ENCODE peak calls at places on chromosomes 3 and 15, in four cellular contexts. C is neural progenitor cell, T is A549, L is neuronal stem cell. A is an unnamed sample.

GRCh38 chr3:13317596-13318320 is 102.4 kb downstream of the NUP210 start:
- DNase-seq in L (no peak), C (no peak), T (no peak), A (no peak)

GRCh38 chr3:111749171-111750170 is 109.6 kb upstream of the PHLDB2 start:
- DNase-seq in T (no peak), L (no peak), C (no peak), A (no peak)

GRCh38 chr3:10474439-10474723 is 31.0 kb downstream of the ATP2B2 start:
- DNase-seq in T (no peak), C (no peak), L (no peak), A (no peak)

GRCh38 chr3:119733812-119734211 is 31.0 kb downstream of the CFAP91 start:
- DNase-seq in L (no peak), C (no peak), T (no peak), A (no peak)

GRCh38 chr15:91456251-91456718 is 356.2 kb downstream of the SV2B start:
- DNase-seq in C (no peak), L (no peak), T (peak; percentile 70), A (no peak)

GRCh38 chr15:99180287-99180962 is 69.0 kb downstream of the TTC23 start:
- DNase-seq in L (no peak), T (no peak), C (no peak), A (no peak)

GRCh38 chr3:115330406-115330805 is 183.3 kb upstream of the ZBTB20 start:
- DNase-seq in C (no peak), L (no peak), T (peak; percentile 5), A (no peak)

GRCh38 chr15:88274534-88275460 is 18.3 kb upstream of the NTRK3 start:
- DNase-seq in T (peak; percentile 69), C (peak; percentile 81), L (peak; percentile 76), A (peak; percentile 77)

GRCh38 chr3:127684871-127685707 is 12.3 kb downstream of the ABTB1 start:
- DNase-seq in T (no peak), L (no peak), C (no peak), A (no peak)

GRCh38 chr3:106714400-106714799 is 662.8 kb upstream of the CCDC54 start:
- DNase-seq in T (no peak), C (no peak), L (no peak), A (peak; percentile 10)

GRCh38 chr15:33107950-33108349 is 86.6 kb downstream of the FMN1 start:
- DNase-seq in L (no peak), C (no peak), T (no peak), A (no peak)

GRCh38 chr15:89068325-89068784 is 19.9 kb upstream of the ABHD2 start:
- DNase-seq in C (no peak), T (peak; percentile 46), L (no peak), A (no peak)

GRCh38 chr3:73681610-73682009 is 56.9 kb upstream of the PDZRN3 start:
- DNase-seq in L (no peak), T (no peak), C (no peak), A (no peak)

GRCh38 chr3:159882784-159883779 is 105.6 kb upstream of the IL12A start:
- DNase-seq in L (no peak), T (no peak), C (peak; percentile 34), A (no peak)
- H3K4me2 ChIP-seq in L (no peak overlapping the region), T (no peak overlapping the region), C (peak overlapping the region; percentile 3), A (peak overlapping the region; percentile 34)

GRCh38 chr15:74788716-74789151 is 6.9 kb downstream of the CSK start:
- DNase-seq in T (no peak), L (no peak), C (peak; percentile 21), A (no peak)

GRCh38 chr15:74787251-74788041 is 5.6 kb downstream of the CSK start:
- DNase-seq in C (peak; percentile 80), L (no peak), T (peak; percentile 82), A (peak; percentile 70)

GRCh38 chr15:74786659-74787165 is 4.8 kb downstream of the CSK start:
- DNase-seq in L (no peak), T (no peak), C (no peak), A (no peak)

GRCh38 chr15:74789171-74789627 is 7.3 kb downstream of the CSK start:
- DNase-seq in T (no peak), C (no peak), L (no peak), A (peak; percentile 47)

DNA sequence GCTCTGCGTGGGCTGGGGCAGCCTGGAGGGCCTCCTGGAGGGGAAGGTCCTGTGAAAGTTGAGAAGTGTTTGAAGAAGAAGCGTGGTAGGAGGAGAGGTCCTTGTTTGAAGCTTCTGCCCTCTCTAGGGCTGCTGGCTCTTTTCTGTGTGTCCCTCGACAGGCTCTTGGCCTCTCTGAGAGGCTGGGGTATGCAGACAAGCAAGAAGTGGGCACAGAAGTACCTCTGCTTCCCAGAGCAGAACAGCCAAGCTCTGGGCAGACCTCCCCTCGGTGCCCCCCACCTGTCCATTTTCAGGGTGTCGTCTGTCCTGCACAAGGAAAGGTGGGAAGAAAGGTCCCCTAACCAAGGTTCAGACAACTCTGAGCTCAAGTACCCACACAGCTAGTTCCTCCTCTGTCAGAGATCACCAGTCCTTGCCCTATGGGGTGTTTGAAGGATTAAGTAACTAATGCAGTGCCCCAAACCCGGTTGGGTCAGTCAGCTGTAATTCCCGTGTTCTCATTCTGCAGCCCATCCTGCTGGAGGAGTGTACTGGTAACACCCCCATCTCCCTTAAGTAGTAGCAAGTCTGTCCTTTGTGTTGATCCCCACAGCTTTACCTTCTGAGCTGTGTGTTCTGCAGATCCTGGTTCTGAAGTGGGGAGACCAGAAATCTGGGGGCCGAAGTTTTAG is 6.3 kb downstream of the CSK start:
- DNase-seq in T (no peak), C (no peak), L (no peak), A (no peak)
- H3K4me2 ChIP-seq in T (no peak overlapping the region), C (no peak overlapping the region), L (no peak overlapping the region), A (no peak overlapping the region)

DNA sequence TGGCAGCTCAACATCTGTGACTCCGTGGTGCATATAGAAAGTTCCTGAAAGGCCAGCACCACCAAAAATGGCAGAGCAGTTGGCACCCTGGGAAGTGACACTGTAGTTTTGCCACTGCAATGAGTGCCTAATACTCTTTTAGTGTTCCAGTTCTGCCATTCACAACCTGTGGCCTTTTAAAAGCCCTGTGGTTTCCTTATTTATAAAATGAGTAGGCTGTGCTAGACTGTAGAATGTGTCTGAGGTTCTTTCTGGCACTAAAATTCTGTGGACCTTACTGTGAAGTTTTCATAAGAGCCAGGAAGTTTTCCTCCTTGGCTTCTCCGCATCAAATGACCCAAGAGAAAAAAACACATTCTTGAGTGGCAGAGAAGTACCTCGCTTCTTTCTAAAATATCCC is 74.1 kb downstream of the MME start:
- DNase-seq in C (no peak), L (no peak), T (no peak), A (no peak)
- H3K4me2 ChIP-seq in C (no peak overlapping the region), L (no peak overlapping the region), T (no peak overlapping the region), A (no peak overlapping the region)

DNA sequence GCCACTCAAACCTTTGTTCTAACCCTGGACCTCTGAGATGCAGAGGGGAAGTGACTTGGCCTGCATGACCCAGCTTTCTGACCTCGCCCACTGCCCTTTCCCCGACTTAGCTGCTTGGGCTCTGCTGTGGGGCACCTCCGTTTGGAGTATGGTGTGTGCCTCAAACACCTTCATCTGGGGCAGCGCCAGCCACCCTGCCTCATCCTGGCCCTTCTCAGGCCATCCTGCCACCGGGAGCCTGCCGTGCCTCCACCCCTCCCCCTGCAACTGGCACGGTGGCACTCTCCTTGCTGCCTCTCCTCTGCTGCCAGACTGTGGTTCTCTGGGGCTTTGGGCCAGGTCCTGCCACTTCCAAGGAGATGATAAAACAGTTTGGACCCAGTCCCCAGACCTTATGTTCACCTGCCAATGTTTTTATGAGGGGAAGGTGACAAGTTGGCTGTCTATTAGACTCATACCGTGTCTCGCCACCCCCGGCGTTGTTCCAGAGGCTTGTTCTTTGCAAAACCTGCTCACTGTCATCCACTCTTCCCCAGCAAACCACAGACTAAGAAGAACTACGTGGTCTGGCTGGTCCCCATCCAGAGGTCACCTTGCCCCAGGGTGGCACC is 32.2 kb downstream of the SLC6A6 start:
- DNase-seq in T (no peak), L (no peak), C (no peak), A (no peak)
- H3K4me2 ChIP-seq in T (peak overlapping the region; percentile 46), L (no peak overlapping the region), C (no peak overlapping the region), A (no peak overlapping the region)

GRCh38 chr3:134105876-134106556 is 76.3 kb upstream of the SLCO2A1 start:
- DNase-seq in C (no peak), T (no peak), L (no peak), A (no peak)

GRCh38 chr3:134114726-134115125 is 85.0 kb upstream of the SLCO2A1 start:
- DNase-seq in L (no peak), T (no peak), C (no peak), A (no peak)

GRCh38 chr3:134106580-134106979 is 76.9 kb upstream of the SLCO2A1 start:
- DNase-seq in C (no peak), T (no peak), L (no peak), A (no peak)

DNA sequence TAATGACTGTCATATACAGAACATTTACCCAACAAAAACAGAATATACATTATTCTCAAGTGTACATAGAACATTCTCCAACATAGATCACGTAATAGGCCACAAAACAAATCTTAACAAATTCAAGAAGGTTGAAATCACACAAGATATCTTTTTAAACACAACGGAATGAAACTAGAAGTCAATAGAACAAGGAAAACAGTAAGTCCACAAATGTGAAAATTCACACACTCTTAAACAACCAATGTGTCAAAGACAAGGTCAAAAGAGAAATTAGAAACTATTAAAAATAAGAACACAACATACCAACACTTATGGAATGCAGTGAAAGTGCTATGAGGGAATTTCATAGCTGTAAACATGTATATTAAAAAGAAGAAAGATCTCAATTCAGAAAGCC is 81.2 kb upstream of the SLCO2A1 start:
- DNase-seq in L (no peak), T (no peak), C (no peak), A (no peak)
- H3K4me2 ChIP-seq in L (no peak overlapping the region), T (no peak overlapping the region), C (no peak overlapping the region), A (no peak overlapping the region)

GRCh38 chr3:126517986-126518778 is 609 bp upstream of the UROC1 start:
- DNase-seq in L (no peak), T (no peak), C (no peak), A (no peak)

GRCh38 chr3:126517291-126517951 is at the start of gene UROC1:
- DNase-seq in T (no peak), C (no peak), L (no peak), A (no peak)

GRCh38 chr3:126521122-126521891 is 2.6 kb upstream of the CHST13 start:
- DNase-seq in C (no peak), T (no peak), L (no peak), A (no peak)

GRCh38 chr3:126518779-126519177 is 1.2 kb upstream of the UROC1 start:
- DNase-seq in C (peak; percentile 79), L (peak; percentile 52), T (no peak), A (no peak)

DNA sequence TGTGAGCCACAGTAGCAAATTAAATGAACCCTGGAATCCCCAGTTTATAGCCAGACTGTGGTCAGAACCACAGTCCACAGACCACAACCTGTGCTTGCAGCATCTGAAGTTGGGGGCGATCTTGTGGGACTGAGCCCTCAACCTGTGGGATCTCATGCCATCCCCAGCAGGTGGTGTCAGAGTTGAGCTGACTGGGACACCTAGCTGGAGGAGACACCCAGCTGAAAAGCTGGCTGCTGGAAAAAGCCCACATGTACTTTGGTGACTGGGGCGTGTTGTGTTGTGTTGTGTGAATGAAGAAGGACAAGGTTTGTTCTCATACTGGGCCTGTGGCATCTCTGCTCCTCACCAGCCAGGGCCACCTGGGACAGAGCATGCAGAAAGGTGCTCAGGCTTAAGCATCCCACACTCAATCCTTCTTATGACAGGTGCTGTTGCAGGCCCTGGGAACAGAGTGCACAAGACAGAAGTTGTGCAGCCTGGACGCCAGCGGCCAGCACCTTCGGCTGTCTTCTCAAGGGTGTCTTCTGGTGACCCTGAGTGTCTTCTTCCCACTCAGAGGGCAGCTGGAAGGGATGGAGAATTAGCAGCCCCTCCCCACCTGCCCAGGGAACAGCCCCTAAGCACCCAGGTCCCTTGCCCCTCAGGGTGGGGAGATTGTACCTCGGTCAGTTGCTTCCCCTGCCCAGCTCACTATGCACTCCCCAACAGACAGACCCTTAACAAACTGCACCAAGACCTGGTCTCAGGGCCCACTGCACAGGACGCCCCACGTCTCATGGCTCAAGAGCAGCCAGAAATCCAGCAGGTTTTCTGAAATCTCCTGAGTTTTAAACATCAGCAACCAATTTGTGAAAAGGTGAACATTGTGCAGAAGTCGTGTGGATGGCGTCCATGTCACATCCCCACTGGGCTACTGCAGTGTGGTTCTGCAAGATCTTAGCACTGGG is 2.2 kb upstream of the UROC1 start:
- DNase-seq in C (no peak), L (no peak), T (no peak), A (no peak)
- H3K4me2 ChIP-seq in C (no peak overlapping the region), L (no peak overlapping the region), T (no peak overlapping the region), A (no peak overlapping the region)

A was measured in hepatocyte.